ENCODE peak calls at places on chromosomes 6 and 20, in five cellular contexts. V, G, L, T and E are unnamed samples. For H3K4me1, the result is how much of the 10 kb centered on the place peaks cover.

GRCh38 chr6:30013296-30013922 is 47.7 kb upstream of the POLR1H start:
- DNase-seq in V (peak), G (peak), L (peak), T (no peak), E (no peak)

GRCh38 chr6:167735498-167736201 is 91.1 kb upstream of the AFDN start:
- DNase-seq in V (no peak), G (no peak), L (peak), T (peak), E (no peak)

GRCh38 chr20:56487216-56487615 is 18.8 kb downstream of the RTF2 start:
- DNase-seq in V (no peak), G (no peak), L (no peak), T (no peak), E (no peak)

GRCh38 chr20:32188376-32189122 is 19.0 kb downstream of the PLAGL2 start:
- DNase-seq in V (no peak), G (no peak), L (no peak), T (no peak), E (no peak)

GRCh38 chr6:38370653-38371311 is 268.9 kb downstream of the BTBD9 start:
- DNase-seq in V (no peak), G (no peak), L (no peak), T (no peak), E (no peak)

GRCh38 chr6:170583736-170584180 is 679 bp downstream of the PDCD2 start:
- DNase-seq in V (no peak), G (no peak), L (no peak), T (no peak), E (no peak)

GRCh38 chr6:165636415-165637048 is 26.5 kb downstream of the PDE10A start:
- DNase-seq in V (no peak), G (peak), L (no peak), T (no peak), E (no peak)

GRCh38 chr6:142885182-142885867 is 59.7 kb downstream of the HIVEP2 start:
- DNase-seq in V (peak), G (peak), L (peak), T (no peak), E (no peak)

GRCh38 chr20:32368930-32369329 is 10.8 kb downstream of the ASXL1 start:
- DNase-seq in V (no peak), G (peak), L (no peak), T (no peak), E (no peak)

GRCh38 chr6:165959627-165960026 is 208.0 kb downstream of the TBXT start:
- DNase-seq in V (no peak), G (no peak), L (no peak), T (no peak), E (no peak)

GRCh38 chr6:39417440-39417839 is 94.9 kb upstream of the KCNK16 start:
- DNase-seq in V (no peak), G (no peak), L (no peak), T (no peak), E (no peak)

GRCh38 chr6:41538556-41539182 is 7.5 kb upstream of the FOXP4 start:
- DNase-seq in V (no peak), G (no peak), L (no peak), T (no peak), E (no peak)

GRCh38 chr6:31597006-31597405 is 4.2 kb upstream of the NCR3 start:
- DNase-seq in V (peak), G (peak), L (peak), T (no peak), E (no peak)

DNA sequence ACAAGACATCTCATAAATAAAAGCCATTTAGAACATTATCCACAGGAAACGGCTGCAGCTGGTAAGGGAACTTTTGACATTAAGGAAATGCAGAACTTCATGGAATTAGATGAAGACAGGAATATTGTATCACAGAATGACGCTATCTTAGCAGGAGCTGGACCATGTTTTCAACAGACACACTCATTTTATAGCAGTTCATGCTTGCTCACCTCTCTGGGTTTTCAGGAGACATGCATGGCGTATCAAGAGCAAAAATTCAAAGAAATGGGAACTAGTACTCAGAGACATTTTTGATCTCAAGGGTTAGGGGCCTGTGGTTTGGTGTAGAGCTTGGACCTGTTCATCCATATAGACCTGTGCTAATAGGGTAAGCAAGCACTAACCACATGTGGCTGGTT is 125.0 kb downstream of the FYN start:
- DNase-seq in V (no peak), G (no peak), L (no peak), T (no peak), E (no peak)
- H3K4me1 ChIP-seq in V (half or more), G (under half), L (under half), T (under half), E (half or more)

GRCh38 chr6:112202639-112203341 is 51.6 kb downstream of the LAMA4 start:
- DNase-seq in V (no peak), G (peak), L (no peak), T (no peak), E (no peak)

GRCh38 chr6:112204350-112204706 is 50.0 kb downstream of the LAMA4 start:
- DNase-seq in V (no peak), G (no peak), L (no peak), T (no peak), E (no peak)

GRCh38 chr6:112207131-112207530 is 47.2 kb downstream of the LAMA4 start:
- DNase-seq in V (no peak), G (no peak), L (no peak), T (no peak), E (no peak)

GRCh38 chr6:112205521-112206458 is 48.6 kb downstream of the LAMA4 start:
- DNase-seq in V (no peak), G (no peak), L (no peak), T (no peak), E (no peak)

GRCh38 chr6:112203577-112204349 is 50.6 kb downstream of the LAMA4 start:
- DNase-seq in V (no peak), G (no peak), L (peak), T (no peak), E (no peak)
- H3K4me1 ChIP-seq in V (under half), G (under half), L (under half), T (under half), E (under half)

GRCh38 chr6:137870744-137871247 is 3.7 kb downstream of the TNFAIP3 start:
- DNase-seq in V (peak), G (no peak), L (peak), T (no peak), E (peak)

GRCh38 chr6:137871299-137871698 is 4.2 kb downstream of the TNFAIP3 start:
- DNase-seq in V (peak), G (no peak), L (no peak), T (no peak), E (no peak)

GRCh38 chr6:137873273-137873762 is 6.3 kb downstream of the TNFAIP3 start:
- DNase-seq in V (peak), G (no peak), L (peak), T (peak), E (no peak)

GRCh38 chr6:137870286-137870685 is 3.2 kb downstream of the TNFAIP3 start:
- DNase-seq in V (peak), G (no peak), L (no peak), T (no peak), E (no peak)

DNA sequence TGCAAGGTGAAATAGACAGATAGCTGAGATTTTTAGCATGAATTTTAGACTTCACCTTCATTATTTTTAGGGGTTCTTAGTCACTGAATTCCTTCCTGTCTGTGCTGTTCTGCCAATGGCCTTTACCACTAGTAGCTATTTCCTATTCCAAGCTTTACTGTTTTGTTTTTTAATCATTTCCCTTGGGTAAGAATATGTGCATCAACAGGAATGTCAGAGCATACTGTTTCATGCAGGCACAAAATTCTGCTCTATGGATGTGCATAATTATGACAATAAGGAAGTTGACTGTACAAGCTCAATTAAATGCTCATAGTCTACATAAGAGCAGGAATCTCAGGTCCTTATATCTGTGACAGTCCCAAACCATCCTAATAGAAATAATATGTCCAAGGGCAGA is 5.0 kb downstream of the TNFAIP3 start:
- DNase-seq in V (peak), G (no peak), L (no peak), T (no peak), E (no peak)
- H3K4me1 ChIP-seq in V (half or more), G (under half), L (half or more), T (under half), E (half or more)

DNA sequence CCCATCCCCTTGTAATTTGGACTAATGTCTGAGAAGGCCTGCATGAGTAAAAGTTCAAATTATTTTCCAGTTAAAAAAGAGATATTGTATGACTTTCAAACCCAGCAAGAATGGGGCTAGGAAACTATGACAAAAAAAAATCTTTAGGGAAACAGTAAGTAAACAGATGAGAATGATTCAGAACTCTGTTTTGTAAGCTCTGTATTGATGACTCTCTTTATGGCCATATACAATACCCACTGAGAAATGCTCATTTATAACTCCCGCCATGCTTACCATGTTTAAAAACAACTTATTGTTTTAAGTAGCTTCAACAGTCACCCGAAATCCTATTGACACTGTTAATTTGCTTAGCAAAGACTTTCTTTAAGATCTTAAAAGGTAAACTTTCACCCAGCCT is 17.2 kb upstream of the PCK1 start:
- DNase-seq in V (no peak), G (no peak), L (no peak), T (no peak), E (no peak)
- H3K4me1 ChIP-seq in V (under half), G (under half), L (half or more), T (under half), E (under half)